ENCODE peak calls at places on chromosomes 12 and 14, in seven cellular contexts. P, C, M, N, H, Q and A are unnamed samples. For H3K36me3 and H3K4me1, the result is how much of the 10 kb centered on the place peaks cover.

GRCh38 chr14:59482471-59483331 is 1.5 kb downstream of the L3HYPDH start:
- DNase-seq in P (peak), H (no peak), N (no peak), Q (no peak), M (no peak), C (no peak), A (peak)

GRCh38 chr12:64525461-64526160 is 73.7 kb downstream of the TBK1 start:
- DNase-seq in C (no peak), M (no peak), H (no peak), P (no peak), N (no peak), Q (no peak), A (no peak)

GRCh38 chr12:84508325-84508861 is 404.2 kb downstream of the SLC6A15 start:
- DNase-seq in C (no peak), H (no peak), M (no peak), N (no peak), P (peak), Q (no peak), A (peak)

GRCh38 chr12:31387011-31387410 is 61.1 kb upstream of the SINHCAF start:
- DNase-seq in C (no peak), P (no peak), N (no peak), M (no peak), H (no peak), Q (no peak), A (no peak)

GRCh38 chr12:111406474-111407370 is 999 bp downstream of the SH2B3 start:
- DNase-seq in H (no peak), C (no peak), N (peak), P (no peak), Q (peak), M (no peak), A (peak)

GRCh38 chr12:12562585-12563245 is at the start of gene DUSP16:
- DNase-seq in P (peak), Q (peak), N (peak), C (peak), H (peak), M (peak), A (peak)

GRCh38 chr12:52243264-52243773 is 10.3 kb downstream of the KRT7 start:
- DNase-seq in Q (no peak), H (no peak), M (no peak), C (no peak), N (no peak), P (no peak), A (no peak)

GRCh38 chr12:108568653-108569154 is 6.3 kb downstream of the ISCU start:
- DNase-seq in H (no peak), N (no peak), P (no peak), M (no peak), Q (no peak), C (peak), A (no peak)

GRCh38 chr14:24052656-24053547 is 1.1 kb downstream of the CARMIL3 start:
- DNase-seq in N (no peak), P (no peak), Q (no peak), H (no peak), M (no peak), C (peak), A (no peak)

GRCh38 chr14:65234752-65235361 is 132.5 kb upstream of the MAX start:
- DNase-seq in C (no peak), Q (no peak), H (no peak), N (no peak), M (no peak), P (no peak), A (peak)

GRCh38 chr12:65593206-65593833 is 231.0 kb upstream of the HMGA2 start:
- DNase-seq in P (no peak), C (no peak), H (no peak), N (no peak), Q (no peak), M (no peak), A (no peak)

GRCh38 chr14:99401196-99401595 is 79.5 kb downstream of the SETD3 start:
- DNase-seq in H (no peak), N (no peak), P (no peak), C (no peak), M (no peak), Q (no peak), A (no peak)

GRCh38 chr14:99397698-99398097 is 83.0 kb downstream of the SETD3 start:
- DNase-seq in P (no peak), Q (no peak), M (no peak), N (no peak), H (peak), C (no peak), A (no peak)

GRCh38 chr14:99402283-99402648 is 78.4 kb downstream of the SETD3 start:
- DNase-seq in C (no peak), H (no peak), Q (no peak), P (no peak), N (no peak), M (no peak), A (no peak)

GRCh38 chr14:99407416-99407815 is 73.2 kb downstream of the SETD3 start:
- DNase-seq in H (no peak), N (no peak), P (no peak), Q (no peak), C (no peak), M (no peak), A (no peak)

GRCh38 chr14:99401624-99402282 is 78.9 kb downstream of the SETD3 start:
- DNase-seq in H (no peak), C (no peak), N (no peak), Q (no peak), P (no peak), M (no peak), A (no peak)
- H3K36me3 ChIP-seq in H (under half), C (under half), N (half or more), Q (under half), P (under half), M (under half), A (under half)

DNA sequence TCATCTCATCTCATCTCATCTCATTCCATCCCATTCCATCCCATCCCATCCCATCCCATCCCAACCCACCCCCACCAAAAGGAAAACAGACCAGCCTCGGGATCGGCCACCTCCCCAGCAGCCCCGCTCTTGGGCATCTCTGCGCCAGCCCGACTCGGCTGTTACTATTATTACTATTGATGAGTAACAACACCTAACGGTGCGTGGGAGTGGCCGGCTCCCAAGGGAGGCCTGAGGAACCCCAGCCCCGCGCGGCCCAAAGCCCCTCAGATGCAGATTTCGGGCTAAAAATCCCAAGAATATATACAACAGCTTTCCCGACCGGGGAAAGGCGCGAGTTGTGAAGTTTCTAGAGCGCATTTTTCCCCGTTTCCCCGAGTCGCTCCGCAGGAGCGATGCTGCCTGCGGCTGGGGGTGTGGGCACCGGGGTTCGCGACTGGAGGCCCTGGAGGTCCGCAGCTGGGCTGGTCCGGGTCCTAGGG is 594 bp downstream of the NT5DC3 start:
- DNase-seq in M (no peak), Q (peak), N (peak), H (peak), C (no peak), P (peak), A (peak)
- H3K4me1 ChIP-seq in M (under half), Q (under half), N (under half), H (under half), C (under half), P (under half), A (under half)

GRCh38 chr12:13942826-13943225 is 38.6 kb downstream of the GRIN2B start:
- DNase-seq in P (no peak), C (no peak), N (no peak), M (no peak), H (no peak), Q (no peak), A (no peak)
- TF ChIP-seq CTCF in P (no peak), C (no peak), N (no peak), M (no peak), H (no peak), Q (no peak), A (no peak)

DNA sequence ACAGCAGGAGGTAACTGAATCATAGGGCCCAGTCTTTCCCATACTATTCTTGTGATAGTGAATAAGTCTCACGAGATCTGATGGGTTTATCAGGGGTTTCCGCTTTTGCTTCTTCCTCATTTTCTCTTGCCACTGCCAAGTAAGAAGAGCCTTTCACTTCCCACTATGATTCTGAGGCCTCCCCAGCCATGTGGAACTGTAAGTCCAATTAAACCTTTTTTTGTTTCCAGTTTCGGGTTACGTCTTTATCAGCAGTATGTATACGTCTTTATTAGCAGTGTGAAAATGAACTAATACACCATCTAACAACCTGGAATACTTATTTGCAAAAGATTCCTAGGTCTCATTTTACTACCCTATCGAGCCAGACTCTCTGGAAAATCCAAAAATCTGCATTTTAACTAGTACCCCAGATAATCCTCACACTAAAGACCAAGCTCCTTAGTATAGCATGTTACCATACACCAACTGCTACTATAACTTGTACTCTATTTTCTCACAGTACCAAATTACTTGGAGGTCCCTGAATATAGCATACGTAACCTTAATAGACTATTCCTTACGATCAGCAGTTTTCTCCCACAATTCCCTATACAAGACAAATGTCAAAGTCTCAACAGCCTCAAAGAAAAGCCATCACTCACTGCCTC is 11.4 kb downstream of the GTF2A1 start:
- DNase-seq in C (no peak), Q (no peak), P (no peak), M (no peak), N (no peak), H (no peak), A (no peak)
- H3K36me3 ChIP-seq in C (under half), Q (under half), P (under half), M (under half), N (under half), H (under half), A (under half)

GRCh38 chr12:14955876-14956811 is 5.3 kb downstream of the ARHGDIB start:
- DNase-seq in M (no peak), P (no peak), H (no peak), Q (no peak), N (no peak), C (peak), A (no peak)
- H3K4me1 ChIP-seq in M (under half), P (under half), H (under half), Q (under half), N (half or more), C (half or more), A (under half)

GRCh38 chr14:104971447-104972240 is 6.5 kb downstream of the AHNAK2 start:
- DNase-seq in C (no peak), P (peak), H (no peak), Q (no peak), N (peak), M (no peak), A (no peak)

GRCh38 chr14:104970231-104971068 is 7.7 kb downstream of the AHNAK2 start:
- DNase-seq in H (peak), M (peak), N (peak), P (peak), Q (peak), C (no peak), A (peak)

GRCh38 chr14:104973215-104974145 is 4.7 kb downstream of the AHNAK2 start:
- DNase-seq in M (peak), C (no peak), Q (peak), N (peak), H (peak), P (peak), A (no peak)

GRCh38 chr14:104974146-104974541 is 4.0 kb downstream of the AHNAK2 start:
- DNase-seq in C (no peak), H (no peak), M (no peak), Q (no peak), N (peak), P (no peak), A (no peak)

DNA sequence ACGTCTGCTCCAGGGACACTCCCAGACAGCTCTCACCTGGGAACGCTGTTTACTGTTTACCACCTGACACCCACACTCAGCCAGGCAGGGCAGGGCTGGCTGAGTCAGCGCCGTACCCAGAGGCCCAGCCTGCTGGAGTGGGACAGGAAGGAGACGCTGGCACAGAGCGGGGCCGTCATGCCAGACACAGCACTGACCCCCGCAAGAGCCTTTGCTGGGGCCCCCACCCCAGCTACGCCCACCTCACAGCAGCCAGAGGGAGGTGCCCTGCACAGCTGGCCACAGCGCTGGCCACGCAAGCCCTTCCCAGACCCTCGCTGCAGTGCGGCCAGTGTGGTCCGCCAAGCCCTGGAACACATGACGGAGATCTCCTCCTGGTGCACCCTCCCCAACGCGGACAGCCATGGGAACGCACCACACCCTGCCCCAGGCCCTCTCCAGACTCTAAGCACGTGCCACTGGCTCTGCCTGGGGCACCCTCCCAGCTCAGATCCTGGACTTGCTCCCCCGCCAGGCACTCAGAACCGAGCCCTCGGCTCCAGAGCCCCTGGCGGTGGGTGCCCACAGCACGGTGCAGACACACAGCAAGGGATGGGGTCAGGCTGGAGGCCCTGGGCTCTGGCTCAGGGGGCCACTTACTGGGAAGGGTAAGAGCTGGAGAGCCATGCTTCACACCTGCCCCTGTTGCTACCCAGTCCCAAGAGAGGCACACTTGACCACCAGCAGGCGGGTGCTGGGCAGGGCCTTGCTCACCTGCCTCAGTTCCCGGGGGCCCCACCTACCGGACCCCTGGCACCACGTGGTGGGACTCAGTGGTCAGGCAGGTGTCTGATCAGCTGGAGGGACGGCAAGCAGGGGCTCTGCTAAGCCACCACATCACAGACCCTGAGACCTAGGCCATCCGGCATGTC is 5.6 kb downstream of the AHNAK2 start:
- DNase-seq in Q (peak), P (peak), H (peak), M (peak), N (peak), C (no peak), A (no peak)
- TF ChIP-seq CTCF in Q (no peak), P (peak), H (no peak), M (no peak), N (no peak), C (no peak), A (no peak)

DNA sequence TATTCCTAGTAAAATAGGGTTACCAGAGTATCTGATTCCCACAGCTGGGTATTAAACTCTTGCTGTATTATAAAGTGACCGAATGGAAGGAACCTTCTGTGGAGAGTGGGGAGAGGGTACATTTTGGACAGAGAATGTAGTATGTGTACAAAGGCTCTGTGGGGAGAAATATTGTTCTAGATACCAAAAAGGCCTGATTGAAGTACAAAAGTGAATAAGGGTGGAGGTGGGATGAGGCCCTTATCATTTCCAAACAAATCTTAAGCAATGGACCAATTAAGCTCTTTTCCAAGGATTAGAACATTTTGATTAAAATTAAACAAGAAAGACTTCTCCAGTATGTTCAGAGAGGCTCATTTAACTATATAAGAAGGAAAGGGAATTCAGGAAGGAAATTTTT is 20.4 kb downstream of the EID3 start:
- DNase-seq in M (no peak), H (no peak), N (no peak), Q (no peak), C (no peak), P (no peak), A (no peak)
- H3K36me3 ChIP-seq in M (under half), H (under half), N (half or more), Q (under half), C (under half), P (under half), A (half or more)

GRCh38 chr12:49093746-49094103 is 876 bp downstream of the DHH start:
- DNase-seq in N (peak), Q (no peak), C (no peak), P (no peak), M (no peak), H (no peak), A (no peak)
- H3K4me1 ChIP-seq in N (half or more), Q (under half), C (half or more), P (under half), M (under half), H (under half), A (under half)

DNA sequence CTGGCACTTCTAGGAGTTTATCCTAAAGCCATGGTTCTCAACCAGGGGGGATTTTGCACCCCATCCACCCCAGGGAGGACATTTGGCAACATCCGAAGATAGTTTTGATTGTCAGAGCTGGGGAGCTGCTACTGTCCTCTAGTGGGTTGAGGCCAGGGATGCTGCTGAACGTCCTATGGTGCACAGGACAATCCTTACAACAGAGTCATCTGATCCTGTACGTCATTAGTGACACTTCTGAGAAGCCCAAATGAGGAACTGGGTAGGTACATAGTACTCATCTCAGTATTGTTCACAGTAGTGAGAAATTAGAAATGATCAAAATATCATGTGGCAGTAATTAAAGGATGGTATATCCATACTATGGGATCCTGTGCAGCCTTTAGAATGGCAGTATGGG is 185.1 kb downstream of the CHST11 start:
- DNase-seq in M (no peak), P (no peak), Q (no peak), C (no peak), N (no peak), H (no peak), A (no peak)
- TF ChIP-seq CTCF in M (no peak), P (no peak), Q (no peak), C (no peak), N (no peak), H (no peak), A (no peak)